ENCODE peak calls at places on chromosomes 13 and 19, in ten cellular contexts. B, C, Z, N, M, R, V, X, W and F are unnamed samples.
A peak's percentile ranks its signal among the peaks of the same experiment; 100 is the strongest.

GRCh38 chr13:48493076-48493765 is 39.7 kb downstream of the RCBTB2 start:
- DNase-seq in Z (no peak), R (no peak), W (no peak), N (no peak), V (no peak), B (no peak), C (no peak), M (no peak), X (no peak), F (no peak)

GRCh38 chr19:28419312-28419711 is 793.6 kb downstream of the UQCRFS1 start:
- DNase-seq in W (no peak), Z (no peak), V (no peak), M (no peak), B (no peak), X (peak; percentile 10), C (no peak), N (no peak), R (no peak), F (no peak)

GRCh38 chr19:31730270-31730669 is 381.0 kb upstream of the TSHZ3 start:
- DNase-seq in M (no peak), R (no peak), X (no peak), V (no peak), W (no peak), Z (no peak), N (no peak), C (no peak), B (no peak), F (no peak)

GRCh38 chr13:42891591-42891990 is 100.5 kb downstream of the EPSTI1 start:
- DNase-seq in N (no peak), B (no peak), C (no peak), R (peak; percentile 31), W (no peak), M (no peak), V (no peak), X (no peak), Z (no peak), F (no peak)

GRCh38 chr19:1942078-1942933 is 1.3 kb downstream of the CSNK1G2 start:
- DNase-seq in X (peak; percentile 91), V (no peak), R (peak; percentile 86), W (peak; percentile 91), M (peak; percentile 73), N (peak; percentile 76), C (peak; percentile 83), B (peak; percentile 75), Z (peak; percentile 88), F (peak; percentile 78)

GRCh38 chr19:54133312-54133956 is 4.1 kb upstream of the CNOT3 start:
- DNase-seq in M (peak; percentile 84), V (peak; percentile 32), W (no peak), C (no peak), B (no peak), R (no peak), N (no peak), X (no peak), Z (no peak), F (no peak)

GRCh38 chr19:18045307-18046013 is 37.5 kb downstream of the ARRDC2 start:
- DNase-seq in Z (no peak), X (no peak), W (no peak), B (no peak), N (no peak), R (no peak), C (no peak), V (no peak), M (no peak), F (no peak)

GRCh38 chr13:42835012-42835411 is 53.6 kb downstream of the FAM216B start:
- DNase-seq in M (no peak), W (no peak), C (no peak), X (no peak), V (no peak), B (no peak), Z (no peak), N (no peak), R (no peak), F (no peak)

GRCh38 chr19:11767633-11768133 is 883 bp downstream of the ZNF441 start:
- DNase-seq in B (peak; percentile 49), W (peak; percentile 76), Z (peak; percentile 70), V (no peak), N (peak; percentile 31), M (peak; percentile 72), C (peak; percentile 34), R (peak; percentile 69), X (peak; percentile 80), F (peak; percentile 11)

GRCh38 chr13:75279834-75280369 is 202.1 kb downstream of the TBC1D4 start:
- DNase-seq in X (no peak), B (no peak), V (no peak), C (no peak), M (peak; percentile 45), N (no peak), R (no peak), W (no peak), Z (no peak), F (no peak)

GRCh38 chr19:18380843-18381242 is 5.1 kb upstream of the GDF15 start:
- DNase-seq in N (no peak), B (no peak), V (no peak), R (no peak), Z (no peak), M (no peak), W (no peak), C (no peak), X (no peak), F (no peak)

GRCh38 chr19:18895828-18896341 is at the start of gene CERS1:
- DNase-seq in N (no peak), C (peak; percentile 69), V (no peak), W (no peak), R (no peak), M (no peak), B (no peak), Z (no peak), X (no peak), F (no peak)

GRCh38 chr13:21150013-21150412 is 26.3 kb downstream of the SKA3 start:
- DNase-seq in M (no peak), R (no peak), W (no peak), Z (no peak), B (no peak), N (no peak), X (no peak), V (no peak), C (no peak), F (no peak)

GRCh38 chr19:10219678-10220077 is 11.5 kb downstream of the S1PR2 start:
- DNase-seq in V (no peak), M (peak; percentile 79), W (no peak), N (no peak), Z (no peak), X (no peak), B (no peak), C (peak; percentile 50), R (no peak), F (no peak)

GRCh38 chr19:35223856-35224505 is 4.6 kb downstream of the FAM187B start:
- DNase-seq in R (no peak), N (no peak), C (no peak), V (no peak), B (no peak), Z (no peak), M (no peak), W (peak; percentile 59), X (no peak), F (no peak)

GRCh38 chr13:102799544-102800144 is 725 bp downstream of the BIVM start:
- DNase-seq in Z (peak; percentile 69), X (peak; percentile 91), B (peak; percentile 29), W (no peak), N (no peak), C (peak; percentile 15), M (no peak), R (peak; percentile 26), V (no peak), F (peak; percentile 8)

GRCh38 chr19:11821474-11821873 is 7.4 kb downstream of the ZNF440 start:
- DNase-seq in V (no peak), Z (no peak), C (peak; percentile 52), X (no peak), W (no peak), R (no peak), M (no peak), B (no peak), N (no peak), F (no peak)

GRCh38 chr19:45638930-45639729 is at the start of gene EML2:
- DNase-seq in R (peak; percentile 80), V (no peak), W (peak; percentile 84), M (peak; percentile 24), B (peak; percentile 71), N (no peak), Z (no peak), C (peak; percentile 80), X (peak; percentile 91), F (peak; percentile 34)
- TF ChIP-seq POLR2AphosphoS5 in R (no peak), V (peak; percentile 50), W (no peak), M (no peak), B (peak; percentile 6), N (no peak), Z (no peak), C (no peak), X (peak; percentile 33), F (no peak)

DNA sequence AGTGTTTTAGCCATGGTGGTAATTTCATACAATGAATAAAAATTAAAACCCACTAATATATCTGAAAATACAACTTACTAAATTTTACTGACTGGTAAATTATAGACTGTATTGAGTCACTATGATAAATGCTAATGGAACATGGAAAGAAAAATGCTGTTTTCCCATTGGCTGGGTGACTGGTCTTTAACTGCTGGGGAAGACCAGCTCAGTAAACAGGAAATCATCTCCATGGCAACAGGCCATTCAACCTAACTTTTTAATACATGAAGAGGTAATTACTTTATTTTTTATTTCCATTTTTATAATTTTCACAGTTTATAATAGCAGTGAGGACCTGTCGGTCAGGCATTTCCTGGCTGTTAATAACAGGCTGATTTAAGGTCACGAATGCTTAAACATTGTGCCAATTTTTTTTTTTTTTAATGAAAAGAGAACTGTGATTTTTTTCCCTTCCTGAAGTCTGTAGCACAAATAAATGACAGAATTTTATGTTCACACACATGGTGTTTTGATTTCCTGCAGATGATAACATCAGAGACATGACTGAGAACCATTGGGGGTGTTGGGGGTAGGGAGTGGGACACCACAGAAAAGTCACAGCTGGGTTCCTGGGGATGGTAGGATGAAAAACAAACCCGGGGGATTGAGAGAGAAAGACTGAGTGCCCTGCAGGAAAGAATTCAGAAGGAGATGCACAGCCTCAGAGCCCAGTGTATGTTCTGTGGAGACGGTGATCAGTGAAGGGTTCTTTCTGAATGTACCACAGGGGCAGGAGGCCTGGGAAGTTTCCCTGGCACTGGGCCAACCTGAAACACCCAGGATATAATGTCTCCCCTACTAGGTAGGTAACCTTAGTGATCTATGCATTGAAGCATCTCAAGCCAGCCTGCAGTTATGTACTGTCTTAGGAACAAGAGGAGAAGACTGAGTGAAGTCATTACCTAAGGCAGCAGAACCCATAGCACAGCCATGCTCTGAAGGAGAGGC is 297.1 kb downstream of the COG6 start:
- DNase-seq in Z (no peak), N (no peak), R (no peak), M (no peak), C (no peak), B (no peak), X (no peak), V (no peak), W (no peak), F (no peak)
- TF ChIP-seq POLR2A in Z (no peak), N (no peak), R (no peak), M (no peak), C (no peak), B (no peak), X (no peak), V (no peak), W (no peak), F (no peak)

GRCh38 chr19:41228486-41228885 is 9.5 kb downstream of the AXL start:
- DNase-seq in V (no peak), W (no peak), R (no peak), X (no peak), Z (no peak), M (no peak), N (no peak), C (no peak), B (no peak), F (no peak)
- H3K36me3 ChIP-seq in V (peaks cover 15% of the 10 kb centered on the region), W (peaks cover 3% of the 10 kb centered on the region), R (no peaks in the 10 kb centered on the region), X (no peaks in the 10 kb centered on the region), Z (peaks cover 31% of the 10 kb centered on the region), M (no peaks in the 10 kb centered on the region), N (no peaks in the 10 kb centered on the region), C (no peaks in the 10 kb centered on the region), B (no peaks in the 10 kb centered on the region), F (no peaks in the 10 kb centered on the region)

GRCh38 chr19:51986309-51987291 is at the start of gene ZNF350:
- DNase-seq in M (peak; percentile 93), R (peak; percentile 97), N (peak; percentile 92), X (peak; percentile 21), B (peak; percentile 95), C (peak; percentile 69), W (peak; percentile 93), V (peak; percentile 90), Z (peak; percentile 94), F (peak; percentile 98)
- TF ChIP-seq POLR2AphosphoS5 in M (peak; percentile 78), R (peak; percentile 80), N (peak; percentile 57), X (peak; percentile 90), B (peak; percentile 98), C (peak; percentile 21), W (peak; percentile 87), V (no peak), Z (peak; percentile 43), F (peak; percentile 100)